ENCODE peak calls at places on chromosomes 6 and 20, in eight cellular contexts. Q, Z, X, O, F, N, A and W are unnamed samples. For H3K79me2, the result is how much of the 10 kb centered on the place peaks cover.

GRCh38 chr20:57460781-57461465 is 64.0 kb downstream of the CTCFL start:
- DNase-seq in Q (no peak), Z (no peak), X (no peak), O (no peak), F (no peak), N (no peak), A (no peak), W (no peak)

GRCh38 chr6:111842891-111843290 is 30.4 kb downstream of the FYN start:
- DNase-seq in Q (no peak), Z (peak), X (peak), O (no peak), F (peak), N (no peak), A (peak), W (no peak)

GRCh38 chr6:113774122-113774835 is 82.9 kb upstream of the MARCKS start:
- DNase-seq in Q (peak), Z (peak), X (peak), O (no peak), F (no peak), N (no peak), A (peak), W (no peak)

GRCh38 chr6:41732601-41733348 is 2.6 kb downstream of the TFEB start:
- DNase-seq in Q (peak), Z (no peak), X (peak), O (no peak), F (no peak), N (peak), A (peak), W (no peak)

GRCh38 chr6:105608711-105609374 is 206.0 kb upstream of the PREP start:
- DNase-seq in Q (peak), Z (peak), X (no peak), O (no peak), F (peak), N (no peak), A (peak), W (peak)

GRCh38 chr6:3711776-3712175 is 39.7 kb downstream of the PXDC1 start:
- DNase-seq in Q (no peak), Z (no peak), X (no peak), O (no peak), F (no peak), N (no peak), A (no peak), W (no peak)

GRCh38 chr6:132004668-132005067 is 53.5 kb upstream of the CCN2 start:
- DNase-seq in Q (no peak), Z (no peak), X (no peak), O (no peak), F (no peak), N (no peak), A (no peak), W (no peak)

GRCh38 chr20:17542481-17542880 is 11.3 kb upstream of the BFSP1 start:
- DNase-seq in Q (peak), Z (peak), X (no peak), O (no peak), F (no peak), N (no peak), A (no peak), W (no peak)

GRCh38 chr6:146775227-146775626 is 176.5 kb downstream of the ADGB start:
- DNase-seq in Q (peak), Z (peak), X (peak), O (no peak), F (no peak), N (no peak), A (no peak), W (peak)

GRCh38 chr6:167030222-167031072 is 31.2 kb downstream of the CEP43 start:
- DNase-seq in Q (no peak), Z (no peak), X (no peak), O (no peak), F (no peak), N (no peak), A (no peak), W (no peak)

GRCh38 chr6:133128191-133128590 is 113.0 kb upstream of the EYA4 start:
- DNase-seq in Q (peak), Z (no peak), X (no peak), O (no peak), F (peak), N (no peak), A (no peak), W (no peak)

GRCh38 chr20:37325206-37325605 is 20.7 kb upstream of the SRC start:
- DNase-seq in Q (no peak), Z (no peak), X (no peak), O (no peak), F (no peak), N (no peak), A (no peak), W (no peak)

GRCh38 chr6:139027620-139028182 is 844 bp upstream of the ABRACL start:
- DNase-seq in Q (peak), Z (peak), X (peak), O (peak), F (no peak), N (no peak), A (peak), W (peak)

GRCh38 chr6:34571388-34571787 is 15.3 kb upstream of the SPDEF start:
- DNase-seq in Q (no peak), Z (no peak), X (no peak), O (no peak), F (no peak), N (no peak), A (no peak), W (no peak)

GRCh38 chr6:161788531-161788930 is 514.7 kb upstream of the AGPAT4 start:
- DNase-seq in Q (no peak), Z (no peak), X (no peak), O (no peak), F (no peak), N (no peak), A (no peak), W (no peak)

GRCh38 chr20:57392130-57392445 is 892 bp downstream of the RBM38 start:
- DNase-seq in Q (no peak), Z (no peak), X (no peak), O (no peak), F (no peak), N (no peak), A (no peak), W (no peak)

GRCh38 chr20:33992145-33992922 is 1.4 kb upstream of the RALY start:
- DNase-seq in Q (peak), Z (peak), X (peak), O (no peak), F (no peak), N (no peak), A (no peak), W (peak)

GRCh38 chr6:41705996-41706835 is 29.2 kb downstream of the TFEB start:
- DNase-seq in Q (peak), Z (peak), X (peak), O (peak), F (peak), N (peak), A (no peak), W (no peak)

GRCh38 chr20:50628326-50628725 is 63.0 kb downstream of the RIPOR3 start:
- DNase-seq in Q (no peak), Z (no peak), X (no peak), O (no peak), F (peak), N (peak), A (no peak), W (no peak)

GRCh38 chr6:30483677-30484279 is 5.5 kb upstream of the HLA-E start:
- DNase-seq in Q (peak), Z (peak), X (peak), O (no peak), F (peak), N (peak), A (peak), W (peak)

GRCh38 chr6:130161627-130162404 is 60.9 kb downstream of the SAMD3 start:
- DNase-seq in Q (no peak), Z (peak), X (no peak), O (no peak), F (no peak), N (no peak), A (no peak), W (no peak)

GRCh38 chr6:110491644-110492317 is 15.4 kb upstream of the SLC22A16 start:
- DNase-seq in Q (peak), Z (peak), X (peak), O (no peak), F (no peak), N (no peak), A (no peak), W (no peak)

GRCh38 chr6:5599112-5599511 is 337.8 kb downstream of the FARS2 start:
- DNase-seq in Q (peak), Z (no peak), X (no peak), O (no peak), F (no peak), N (no peak), A (no peak), W (no peak)

GRCh38 chr20:11124849-11125505 is 451.2 kb upstream of the JAG1 start:
- DNase-seq in Q (peak), Z (no peak), X (no peak), O (no peak), F (no peak), N (no peak), A (no peak), W (no peak)

DNA sequence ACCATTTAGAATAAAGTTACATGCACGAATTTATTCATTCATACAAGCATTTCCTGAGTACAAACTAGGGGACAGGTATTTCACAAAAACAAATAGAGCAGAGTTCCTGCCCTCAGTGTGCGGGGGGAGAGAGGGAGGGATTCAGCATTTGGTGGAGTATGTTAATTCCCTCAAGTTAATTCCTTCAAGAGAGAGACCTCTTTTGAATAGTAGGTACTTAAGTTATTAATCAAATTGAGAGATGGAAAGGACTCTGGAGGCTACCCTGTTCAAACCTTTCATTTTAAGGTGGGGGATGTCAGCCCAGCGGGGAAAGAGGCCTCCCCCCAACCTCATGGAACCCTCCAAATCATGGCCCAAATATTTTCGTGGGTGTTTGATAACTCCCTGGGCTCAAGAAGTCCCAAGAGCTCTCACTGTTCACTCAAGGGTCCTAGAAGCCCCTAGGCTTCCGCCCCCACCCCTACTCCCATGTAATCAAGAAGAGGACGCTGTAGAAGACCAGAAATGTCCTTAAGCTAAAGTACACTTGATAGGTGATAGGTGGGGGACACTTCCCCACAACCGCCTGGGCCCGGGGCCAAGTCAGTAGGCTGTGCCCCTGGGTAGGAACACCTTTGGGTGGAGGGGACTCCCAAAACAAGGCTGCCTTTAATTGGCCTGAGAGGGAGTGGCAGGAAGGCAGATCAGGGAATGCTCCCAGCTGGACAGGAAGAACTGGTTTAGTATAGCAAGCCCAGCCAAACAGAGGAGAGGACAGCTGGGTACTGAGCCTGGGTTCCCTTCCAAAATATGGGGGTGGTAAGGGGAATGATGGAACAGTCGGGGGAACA is 2.9 kb downstream of the SDC4 start:
- DNase-seq in Q (no peak), Z (peak), X (no peak), O (no peak), F (no peak), N (no peak), A (no peak), W (peak)
- H3K79me2 ChIP-seq in Q (half or more), Z (half or more), X (half or more), O (under half), F (under half), N (under half), A (under half), W (half or more)

DNA sequence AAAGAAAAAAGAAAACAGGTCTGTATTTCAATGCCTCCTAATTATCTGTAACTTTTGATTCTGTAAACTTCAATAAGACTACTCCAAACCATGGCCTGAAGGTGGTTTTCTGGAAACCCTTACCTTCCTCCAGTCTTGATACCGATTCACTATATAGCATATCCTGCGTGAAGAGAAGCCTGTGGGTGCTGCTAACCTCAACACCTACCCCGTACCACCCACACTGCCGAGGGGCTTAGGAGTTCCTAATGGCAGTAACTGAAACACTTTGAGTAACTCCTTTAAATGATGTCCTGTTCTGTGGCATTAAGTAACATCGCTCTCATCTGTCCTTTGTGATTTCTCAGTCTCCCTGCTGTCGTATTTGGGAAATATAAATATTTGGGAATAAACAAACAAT is 104.5 kb upstream of the CARMIL1 start:
- DNase-seq in Q (no peak), Z (no peak), X (no peak), O (no peak), F (no peak), N (no peak), A (no peak), W (no peak)
- H3K79me2 ChIP-seq in Q (under half), Z (under half), X (under half), O (under half), F (under half), N (under half), A (under half), W (under half)

GRCh38 chr20:35729836-35730582 is 12.1 kb downstream of the RBM39 start:
- DNase-seq in Q (peak), Z (no peak), X (no peak), O (no peak), F (no peak), N (no peak), A (no peak), W (no peak)

GRCh38 chr20:35731469-35731788 is 10.6 kb downstream of the RBM39 start:
- DNase-seq in Q (no peak), Z (no peak), X (no peak), O (no peak), F (no peak), N (no peak), A (no peak), W (no peak)

GRCh38 chr20:35731862-35732643 is 10.0 kb downstream of the RBM39 start:
- DNase-seq in Q (no peak), Z (no peak), X (no peak), O (no peak), F (no peak), N (no peak), A (no peak), W (no peak)

GRCh38 chr20:35729283-35729807 is 12.7 kb downstream of the RBM39 start:
- DNase-seq in Q (no peak), Z (no peak), X (no peak), O (no peak), F (no peak), N (no peak), A (no peak), W (no peak)

GRCh38 chr20:35730583-35731468 is 11.2 kb downstream of the RBM39 start:
- DNase-seq in Q (no peak), Z (no peak), X (no peak), O (no peak), F (no peak), N (no peak), A (no peak), W (no peak)
- H3K79me2 ChIP-seq in Q (half or more), Z (half or more), X (half or more), O (under half), F (half or more), N (half or more), A (half or more), W (half or more)

GRCh38 chr20:1897486-1897885 is 2.3 kb downstream of the SIRPA start:
- DNase-seq in Q (peak), Z (no peak), X (no peak), O (no peak), F (no peak), N (no peak), A (no peak), W (no peak)

GRCh38 chr20:1896859-1897258 is 1.7 kb downstream of the SIRPA start:
- DNase-seq in Q (no peak), Z (no peak), X (no peak), O (no peak), F (no peak), N (no peak), A (no peak), W (no peak)

GRCh38 chr20:1898496-1899168 is 3.4 kb downstream of the SIRPA start:
- DNase-seq in Q (peak), Z (no peak), X (no peak), O (no peak), F (no peak), N (no peak), A (no peak), W (no peak)

GRCh38 chr20:1899169-1899525 is 3.9 kb downstream of the SIRPA start:
- DNase-seq in Q (no peak), Z (no peak), X (no peak), O (no peak), F (no peak), N (no peak), A (no peak), W (no peak)

DNA sequence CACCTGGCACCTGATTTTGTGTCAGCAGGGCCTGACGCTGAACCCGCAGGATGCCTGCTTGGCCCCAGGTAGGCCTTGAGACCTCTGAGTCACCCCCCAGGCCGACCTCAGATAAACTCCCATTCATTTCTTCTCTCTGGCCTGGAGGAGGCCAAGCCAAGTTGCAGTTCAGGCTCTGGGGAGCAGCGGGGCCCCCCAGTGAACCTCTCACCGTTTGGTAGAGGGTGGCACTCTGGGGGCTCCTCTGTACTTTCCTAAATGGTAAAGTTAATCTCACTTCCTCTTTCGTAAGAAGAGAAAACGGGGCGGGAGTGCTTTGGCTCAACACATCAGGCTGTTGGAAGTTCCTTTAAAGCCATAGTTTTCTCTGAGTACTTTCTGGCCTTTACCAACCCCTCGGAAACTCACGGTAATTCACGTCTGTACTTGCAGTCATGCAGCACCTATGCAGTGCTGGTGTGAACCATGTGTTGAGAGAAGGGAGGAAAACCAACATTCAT is 2.8 kb downstream of the SIRPA start:
- DNase-seq in Q (peak), Z (no peak), X (no peak), O (no peak), F (no peak), N (peak), A (no peak), W (no peak)
- H3K79me2 ChIP-seq in Q (half or more), Z (half or more), X (under half), O (under half), F (under half), N (under half), A (under half), W (under half)

GRCh38 chr6:163501440-163501839 is 86.9 kb downstream of the QKI start:
- DNase-seq in Q (no peak), Z (no peak), X (no peak), O (no peak), F (no peak), N (no peak), A (no peak), W (no peak)
- H3K79me2 ChIP-seq in Q (half or more), Z (half or more), X (half or more), O (under half), F (half or more), N (under half), A (half or more), W (half or more)

GRCh38 chr6:118903134-118903533 is 9.2 kb downstream of the ASF1A start:
- DNase-seq in Q (no peak), Z (no peak), X (no peak), O (no peak), F (no peak), N (no peak), A (no peak), W (no peak)
- H3K79me2 ChIP-seq in Q (half or more), Z (under half), X (half or more), O (under half), F (under half), N (half or more), A (half or more), W (half or more)

DNA sequence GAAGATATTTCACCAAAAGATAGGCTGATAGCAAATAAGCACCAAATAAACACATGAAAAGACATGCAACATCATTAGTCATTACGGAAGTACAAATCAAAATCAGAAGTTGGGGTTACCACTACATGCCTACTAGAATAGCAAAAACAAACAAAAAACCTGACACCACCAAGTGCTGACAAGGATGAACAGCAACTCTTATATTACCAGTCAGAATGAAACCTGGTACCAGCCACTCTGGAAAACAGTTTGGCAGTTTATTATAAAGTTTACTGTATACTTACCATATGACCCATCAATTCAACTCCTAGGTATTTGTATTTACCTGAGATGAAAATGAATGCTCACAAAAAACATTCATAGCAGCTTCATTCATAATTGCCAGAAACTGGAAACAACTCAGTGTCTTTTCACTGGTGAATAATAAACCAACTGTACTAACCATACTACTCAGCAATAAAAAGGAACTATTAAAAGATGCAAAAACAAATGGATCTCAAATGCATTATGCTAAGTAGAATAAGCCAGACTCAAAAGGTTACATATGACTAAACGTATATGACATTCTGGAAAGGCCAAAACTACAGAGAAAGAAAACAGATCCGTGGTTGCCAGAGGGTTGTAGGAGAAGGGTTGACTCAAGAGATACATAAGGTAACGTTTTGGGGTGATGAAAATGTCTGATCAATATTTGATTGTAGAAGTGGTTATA is 33.0 kb downstream of the NUP153 start:
- DNase-seq in Q (no peak), Z (no peak), X (no peak), O (no peak), F (no peak), N (no peak), A (no peak), W (no peak)
- H3K79me2 ChIP-seq in Q (half or more), Z (under half), X (half or more), O (under half), F (under half), N (half or more), A (half or more), W (half or more)

DNA sequence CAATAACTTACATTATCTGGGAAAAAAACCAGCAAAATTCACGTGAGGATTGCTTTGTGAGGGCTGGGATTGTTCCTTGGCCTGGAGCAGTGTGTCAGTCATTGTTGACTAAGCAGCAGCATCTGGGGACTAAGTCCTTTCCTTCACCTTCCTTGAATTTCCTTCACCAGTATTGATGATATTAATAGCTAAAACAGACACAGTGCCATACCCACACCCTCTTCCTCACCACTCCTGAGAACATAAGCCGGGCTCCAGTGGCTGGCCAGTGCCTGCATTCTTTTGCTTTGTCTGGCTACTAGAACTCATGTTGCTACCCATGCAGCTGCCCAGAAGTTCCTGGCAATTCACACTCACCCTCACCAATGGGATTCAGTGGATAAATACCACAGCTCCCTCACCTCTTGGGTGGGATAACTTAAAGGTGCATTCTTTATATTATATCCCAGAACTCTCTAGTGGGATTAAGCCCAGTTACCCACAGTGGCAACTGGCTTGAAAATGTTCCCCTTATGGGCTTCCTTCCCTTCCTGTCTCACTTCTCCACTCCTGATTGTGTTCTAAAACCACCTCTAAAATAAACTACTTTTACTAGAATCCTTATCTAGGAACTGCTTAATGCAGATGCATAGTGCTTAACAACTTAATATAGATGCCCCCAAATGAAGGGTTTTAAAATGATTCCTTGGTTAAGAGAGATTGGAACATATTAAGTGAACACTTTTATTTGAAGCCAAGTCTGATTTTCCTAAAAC is 24.0 kb downstream of the PLCB1 start:
- DNase-seq in Q (peak), Z (peak), X (no peak), O (no peak), F (peak), N (no peak), A (no peak), W (no peak)
- H3K79me2 ChIP-seq in Q (under half), Z (under half), X (under half), O (under half), F (under half), N (under half), A (under half), W (under half)